ENCODE peak calls at places on chromosomes 5 and 9, in eight cellular contexts. H is HepG2, F is K562, B is ovary, R is stomach, J is transverse colon, E is H1, N is A549. S is an unnamed sample.
A peak's percentile ranks its signal among the peaks of the same experiment; 100 is the strongest.

GRCh38 chr5:132427285-132428146 is 58.0 kb downstream of the SLC22A5 start:
- DNase-seq in H (no peak), F (no peak), B (no peak), R (peak; percentile 66), J (peak; percentile 80), E (no peak), N (no peak), S (no peak)

GRCh38 chr5:106525438-106525837 is 1145.3 kb downstream of the EFNA5 start:
- DNase-seq in H (no peak), F (no peak), B (no peak), R (no peak), J (no peak), E (no peak), N (no peak), S (no peak)

GRCh38 chr5:35672995-35673394 is 55.3 kb downstream of the SPEF2 start:
- DNase-seq in H (no peak), F (no peak), B (no peak), R (no peak), J (no peak), E (no peak), N (no peak), S (no peak)

GRCh38 chr5:22719842-22720241 is 133.3 kb downstream of the CDH12 start:
- DNase-seq in H (no peak), F (no peak), B (no peak), R (no peak), J (no peak), E (no peak), N (no peak), S (no peak)

GRCh38 chr9:5896863-5897262 is 6.2 kb downstream of the MLANA start:
- DNase-seq in H (no peak), F (no peak), B (no peak), R (no peak), J (no peak), E (no peak), N (no peak), S (no peak)

GRCh38 chr9:89657765-89658164 is 53.0 kb downstream of the GADD45G start:
- DNase-seq in H (no peak), F (no peak), B (no peak), R (no peak), J (no peak), E (no peak), N (no peak), S (no peak)

GRCh38 chr9:95505072-95505471 is 11.7 kb downstream of the PTCH1 start:
- DNase-seq in H (no peak), F (no peak), B (no peak), R (no peak), J (no peak), E (no peak), N (no peak), S (no peak)

GRCh38 chr9:99457981-99458380 is 235.9 kb downstream of the SEC61B start:
- DNase-seq in H (no peak), F (no peak), B (no peak), R (no peak), J (no peak), E (no peak), N (no peak), S (no peak)

GRCh38 chr9:788777-789176 is 52.7 kb upstream of the DMRT1 start:
- DNase-seq in H (no peak), F (no peak), B (no peak), R (no peak), J (no peak), E (no peak), N (no peak), S (no peak)

DNA sequence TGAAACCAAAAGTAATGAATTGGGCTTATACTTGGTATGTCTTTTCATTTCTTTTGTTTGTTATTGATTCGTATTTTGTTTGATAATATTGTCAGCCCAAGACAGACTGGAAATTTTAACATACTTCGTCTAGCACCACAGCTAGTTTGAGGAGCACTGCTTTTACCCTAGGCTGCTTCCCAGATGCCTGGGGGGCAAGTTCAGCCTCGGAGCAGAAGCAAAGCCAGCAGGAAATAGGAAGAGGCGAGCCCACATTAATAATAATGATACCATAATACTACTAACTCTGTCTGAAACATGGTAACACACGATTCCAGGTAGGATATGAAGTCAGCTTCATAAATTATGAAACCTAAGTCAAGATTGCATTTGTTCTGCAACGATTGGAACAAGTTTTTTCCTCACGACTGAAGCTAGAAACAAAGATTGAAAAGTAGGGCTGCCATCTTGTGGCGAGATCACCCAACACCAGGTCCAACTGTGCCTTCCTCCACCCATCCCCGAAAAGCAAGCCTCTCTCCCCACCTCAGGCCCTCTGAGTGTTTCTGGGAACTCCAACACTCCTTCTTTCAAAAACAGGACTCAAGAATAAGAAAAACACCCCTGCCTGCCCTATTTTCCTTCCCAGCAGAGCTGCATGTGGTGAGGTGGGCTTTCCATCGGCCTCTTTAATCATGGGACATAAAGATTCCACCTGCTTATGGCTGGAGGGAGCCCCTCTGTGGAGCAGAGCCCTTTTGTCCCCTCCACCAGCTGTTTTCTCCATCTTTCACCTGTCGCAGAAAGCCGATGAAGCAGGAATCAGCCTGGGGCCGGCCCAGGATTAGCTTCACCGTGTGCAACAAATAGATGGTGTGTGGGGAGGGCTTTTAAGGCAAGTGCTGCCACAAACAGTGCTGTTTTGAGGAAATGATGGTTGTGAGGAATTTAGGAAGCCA is 236.3 kb downstream of the CAAP1 start:
- DNase-seq in H (peak; percentile 2), F (peak; percentile 4), B (no peak), R (no peak), J (no peak), E (peak; percentile 9), N (peak; percentile 37), S (no peak)
- TF ChIP-seq EP300 in H (no peak), F (no peak), B (no peak), R (no peak), J (no peak), E (no peak), N (no peak), S (no peak)

GRCh38 chr5:125227333-125228075 is 481.1 kb upstream of the ZNF608 start:
- DNase-seq in H (no peak), F (peak; percentile 0), B (no peak), R (no peak), J (peak; percentile 9), E (no peak), N (peak; percentile 29), S (no peak)
- TF ChIP-seq CTCF in H (peak; percentile 40), F (no peak), B (no peak), R (no peak), J (peak; percentile 43), E (peak; percentile 61), N (peak; percentile 26), S (no peak)

GRCh38 chr5:115500225-115500624 is 44.4 kb downstream of the FEM1C start:
- DNase-seq in H (no peak), F (no peak), B (no peak), R (no peak), J (no peak), E (no peak), N (no peak), S (no peak)

GRCh38 chr5:115501457-115501856 is 43.1 kb downstream of the FEM1C start:
- DNase-seq in H (no peak), F (no peak), B (no peak), R (no peak), J (no peak), E (no peak), N (no peak), S (no peak)

GRCh38 chr5:115494570-115495289 is 49.8 kb downstream of the FEM1C start:
- DNase-seq in H (no peak), F (no peak), B (no peak), R (no peak), J (no peak), E (no peak), N (no peak), S (no peak)

GRCh38 chr5:115497200-115497599 is 47.4 kb downstream of the FEM1C start:
- DNase-seq in H (no peak), F (no peak), B (no peak), R (no peak), J (no peak), E (no peak), N (no peak), S (no peak)
- TF ChIP-seq EP300 in H (no peak), F (no peak), B (no peak), R (no peak), J (no peak), E (no peak), N (no peak), S (no peak)

GRCh38 chr5:156779436-156779835 is 70.7 kb upstream of the PPP1R2B start:
- DNase-seq in H (no peak), F (no peak), B (no peak), R (no peak), J (no peak), E (no peak), N (no peak), S (no peak)
- TF ChIP-seq CTCF in H (no peak), F (no peak), B (no peak), R (no peak), J (no peak), E (no peak), N (no peak), S (no peak)

GRCh38 chr5:175820230-175820629 is 51.1 kb upstream of the CPLX2 start:
- DNase-seq in H (no peak), F (no peak), B (no peak), R (no peak), J (no peak), E (no peak), N (no peak), S (no peak)
- TF ChIP-seq EP300 in H (no peak), F (no peak), B (no peak), R (no peak), J (no peak), E (no peak), N (no peak), S (no peak)

GRCh38 chr9:85185486-85186217 is 516.1 kb downstream of the NTRK2 start:
- DNase-seq in H (no peak), F (no peak), B (no peak), R (no peak), J (no peak), E (no peak), N (no peak), S (no peak)
- TF ChIP-seq CTCF in H (no peak), F (no peak), B (no peak), R (no peak), J (no peak), E (no peak), N (no peak), S (no peak)

DNA sequence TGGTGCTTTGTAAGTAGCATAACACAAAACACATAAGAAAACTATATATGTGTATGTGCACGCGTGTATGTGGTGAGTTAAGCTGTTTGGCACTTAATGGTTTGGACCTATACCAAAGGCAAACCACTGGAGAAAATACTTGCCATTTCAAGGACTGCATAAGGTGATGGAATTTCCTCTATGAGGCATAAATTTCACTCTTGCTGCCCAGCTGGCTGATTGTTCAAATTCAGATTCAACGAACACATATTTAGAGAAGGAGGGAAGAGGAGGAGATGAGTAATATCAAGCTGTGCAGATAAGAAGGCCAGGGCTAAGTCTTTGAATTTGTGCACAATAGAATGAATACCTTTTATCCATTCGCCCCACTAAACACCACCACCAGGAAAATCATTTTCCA is 470.6 kb upstream of the MPDZ start:
- DNase-seq in H (no peak), F (no peak), B (no peak), R (no peak), J (no peak), E (no peak), N (no peak), S (no peak)
- TF ChIP-seq EP300 in H (no peak), F (no peak), B (no peak), R (no peak), J (no peak), E (no peak), N (no peak), S (no peak)

S was measured in tibial nerve.